ENCODE peak calls at places on chromosomes 1 and 21, in five cellular contexts. Y is CD4-positive, alpha-beta T cell; N is NCI-H774; W is GOT3; O is activated CD4-positive, CD25-positive, alpha-beta regulatory T cell. L is an unnamed sample.

GRCh38 chr1:98920441-98921110 is 84.1 kb downstream of the PLPPR5 start:
- DNase-seq in N (no peak), W (no peak), O (no peak), Y (no peak), L (no peak)

GRCh38 chr21:45228171-45228641 is 59.5 kb downstream of the POFUT2 start:
- DNase-seq in N (no peak), O (peak; percentile 5), W (peak; percentile 40), Y (peak; percentile 39), L (no peak)

GRCh38 chr21:45735259-45736000 is 91.9 kb downstream of the PCBP3 start:
- DNase-seq in N (no peak), Y (no peak), W (no peak), O (no peak), L (no peak)

GRCh38 chr1:95503371-95504145 is 269.5 kb downstream of the RWDD3 start:
- DNase-seq in O (no peak), N (no peak), W (no peak), Y (no peak), L (no peak)

GRCh38 chr1:27444632-27445031 is 45.3 kb downstream of the WASF2 start:
- DNase-seq in W (no peak), Y (no peak), O (no peak), N (no peak), L (no peak)

GRCh38 chr1:215793210-215793609 is 226.1 kb downstream of the KCTD3 start:
- DNase-seq in N (peak; percentile 35), Y (no peak), W (no peak), O (no peak), L (no peak)

GRCh38 chr1:2783069-2783434 is 18.4 kb downstream of the TTC34 start:
- DNase-seq in Y (no peak), N (no peak), O (no peak), W (no peak), L (no peak)

GRCh38 chr1:229370601-229371021 is 27.8 kb upstream of the CCSAP start:
- DNase-seq in N (no peak), Y (no peak), W (no peak), O (no peak), L (no peak)

GRCh38 chr1:36133484-36133883 is 8.5 kb upstream of the COL8A2 start:
- DNase-seq in N (no peak), O (no peak), W (peak; percentile 67), Y (no peak), L (no peak)

GRCh38 chr21:39386194-39386593 is 37.3 kb upstream of the HMGN1 start:
- DNase-seq in Y (no peak), O (no peak), W (no peak), N (no peak), L (no peak)

GRCh38 chr1:8218351-8219092 is 99.4 kb upstream of the SLC45A1 start:
- DNase-seq in N (no peak), O (no peak), Y (no peak), W (no peak), L (no peak)

GRCh38 chr1:240284656-240285427 is 193.2 kb downstream of the FMN2 start:
- DNase-seq in O (no peak), Y (no peak), W (no peak), N (no peak), L (no peak)

GRCh38 chr1:180632326-180633088 is 685 bp downstream of the XPR1 start:
- DNase-seq in N (peak; percentile 42), W (no peak), O (peak; percentile 26), Y (peak; percentile 31), L (peak; percentile 53)

GRCh38 chr21:29155118-29155932 is 24.9 kb downstream of the MAP3K7CL start:
- DNase-seq in O (no peak), W (no peak), N (no peak), Y (no peak), L (no peak)

GRCh38 chr1:175201061-175201508 is 8.5 kb upstream of the KIAA0040 start:
- DNase-seq in N (no peak), O (no peak), Y (no peak), W (no peak), L (no peak)

GRCh38 chr1:109274533-109275476 is 8.1 kb downstream of the PSRC1 start:
- DNase-seq in W (no peak), Y (no peak), O (no peak), N (peak; percentile 9), L (no peak)

GRCh38 chr21:19268634-19269138 is 865.1 kb upstream of the TMPRSS15 start:
- DNase-seq in N (no peak), Y (no peak), O (no peak), W (no peak), L (no peak)

GRCh38 chr1:3940081-3940755 is 40.1 kb upstream of the C1orf174 start:
- DNase-seq in O (no peak), W (no peak), Y (no peak), N (no peak), L (no peak)

L was measured in mesothelial cell of epicardium.